ENCODE peak calls at places on chromosomes 1 and 21, in eight cellular contexts. S is HT1080; X is ecto neural progenitor cell; D is NCI-H1092 treated with DMSO at 0.1 percent for 48 hours; T is dorsolateral prefrontal cortex; Y is activated gamma-delta T cell; H is lower lobe of right lung; A is activated CD4-positive, CD25-positive, alpha-beta regulatory T cell treated with anti-CD3 and anti-CD28 coated beads, Interleukin-2, amount 50 U/mL, for 16 hours. J is an unnamed sample.

GRCh38 chr1:154342836-154343472 is 17.6 kb downstream of the ATP8B2 start:
- DNase-seq in A (peak; percentile 55), D (no peak), Y (peak; percentile 63), S (no peak), H (peak; percentile 64), T (no peak), X (no peak), J (no peak)

GRCh38 chr1:151047925-151048644 is 534 bp downstream of the C1orf56 start:
- DNase-seq in X (peak; percentile 80), D (peak; percentile 77), H (peak; percentile 77), T (peak; percentile 73), Y (peak; percentile 20), S (peak; percentile 66), A (no peak), J (no peak)

GRCh38 chr21:34908424-34909055 is 140.6 kb downstream of the RUNX1 start:
- DNase-seq in S (no peak), T (peak; percentile 19), Y (no peak), A (no peak), X (no peak), H (no peak), D (no peak), J (no peak)

GRCh38 chr21:24280591-24280990 is 1326.7 kb downstream of the MRPL39 start:
- DNase-seq in S (peak; percentile 21), A (no peak), H (no peak), X (no peak), Y (no peak), T (no peak), D (no peak), J (no peak)

GRCh38 chr21:45074048-45074817 is at the start of gene ADARB1:
- DNase-seq in A (peak; percentile 34), D (peak; percentile 72), S (peak; percentile 37), Y (peak; percentile 50), X (peak; percentile 89), T (no peak), H (peak; percentile 74), J (no peak)

GRCh38 chr1:200037904-200038644 is 10.6 kb downstream of the NR5A2 start:
- DNase-seq in A (no peak), Y (no peak), H (no peak), D (no peak), T (no peak), X (no peak), S (no peak), J (no peak)

GRCh38 chr1:156559797-156560112 is 12.6 kb downstream of the IQGAP3 start:
- DNase-seq in Y (no peak), D (no peak), A (no peak), T (no peak), X (no peak), S (no peak), H (no peak), J (no peak)

GRCh38 chr1:213585959-213586608 is 401.7 kb upstream of the PROX1 start:
- DNase-seq in A (no peak), D (no peak), X (no peak), Y (no peak), S (no peak), T (no peak), H (no peak), J (no peak)

GRCh38 chr1:208791458-208791857 is 547.3 kb upstream of the PLXNA2 start:
- DNase-seq in A (no peak), S (no peak), X (no peak), Y (no peak), H (no peak), T (no peak), D (no peak), J (no peak)

GRCh38 chr1:155043793-155044192 is 7.3 kb upstream of the ADAM15 start:
- DNase-seq in D (no peak), Y (no peak), S (no peak), A (no peak), X (no peak), H (no peak), T (no peak), J (no peak)

GRCh38 chr1:221839794-221840395 is 98.0 kb upstream of the DUSP10 start:
- DNase-seq in D (no peak), H (no peak), S (peak; percentile 99), Y (peak; percentile 13), X (no peak), A (peak; percentile 56), T (no peak), J (peak; percentile 93)

GRCh38 chr1:53848025-53848424 is 9.9 kb upstream of the NDC1 start:
- DNase-seq in T (no peak), S (no peak), X (no peak), D (no peak), Y (no peak), A (no peak), H (no peak), J (no peak)

GRCh38 chr1:7491089-7491817 is 279.8 kb upstream of the VAMP3 start:
- DNase-seq in T (no peak), D (peak; percentile 97), Y (no peak), H (no peak), A (no peak), S (no peak), X (no peak), J (no peak)

GRCh38 chr1:18997508-18997907 is 41.0 kb upstream of the IFFO2 start:
- DNase-seq in A (no peak), T (peak; percentile 77), Y (no peak), X (no peak), S (no peak), D (no peak), H (no peak), J (no peak)

GRCh38 chr1:15757575-15758401 is 807 bp upstream of the FBLIM1 start:
- DNase-seq in H (no peak), Y (no peak), X (peak; percentile 66), T (no peak), D (no peak), A (no peak), S (no peak), J (peak; percentile 70)

GRCh38 chr1:248622491-248623106 is 12.3 kb downstream of the OR2T11 start:
- DNase-seq in Y (no peak), A (no peak), H (no peak), D (peak; percentile 31), T (no peak), S (peak; percentile 27), X (no peak), J (no peak)

J was measured in RWPE2.